ENCODE peak calls at places on chromosomes 4 and X, in four cellular contexts. W is progenitor cell of endocrine pancreas, P is kidney epithelial cell, O is GM10248. L is an unnamed sample.

GRCh38 chr4:26047795-26048194 is 133.8 kb downstream of the SMIM20 start:
- DNase-seq in W (no peak), P (no peak), O (no peak), L (no peak)

GRCh38 chr4:174402470-174403176 is 118.9 kb downstream of the CEP44 start:
- DNase-seq in W (no peak), P (no peak), O (no peak), L (no peak)

GRCh38 chr4:76585897-76586360 is 150.9 kb downstream of the SHROOM3 start:
- DNase-seq in W (peak), P (no peak), O (peak), L (peak)

GRCh38 chr4:26208237-26208985 is 112.4 kb upstream of the RBPJ start:
- DNase-seq in W (no peak), P (no peak), O (no peak), L (no peak)

GRCh38 chr4:114597410-114598115 is 1.0 kb upstream of the UGT8 start:
- DNase-seq in W (no peak), P (no peak), O (no peak), L (no peak)

GRCh38 chr4:113781439-113782040 is 20.0 kb upstream of the CAMK2D start:
- DNase-seq in W (no peak), P (no peak), O (peak), L (no peak)

GRCh38 chrX:22389544-22390243 is 117.0 kb downstream of the CBLL2 start:
- DNase-seq in W (no peak), P (peak), O (no peak), L (no peak)

GRCh38 chr4:70559216-70559830 is 32.7 kb upstream of the AMBN start:
- DNase-seq in W (peak), P (peak), O (peak), L (no peak)

GRCh38 chrX:18898091-18898490 is 85.8 kb downstream of the PHKA2 start:
- DNase-seq in W (no peak), P (no peak), O (no peak), L (no peak)

GRCh38 chrX:41600266-41600665 is 88.5 kb upstream of the GPR34 start:
- DNase-seq in W (no peak), P (peak), O (no peak), L (no peak)

GRCh38 chr4:102299708-102300107 is 45.6 kb downstream of the SLC39A8 start:
- DNase-seq in W (peak), P (peak), O (peak), L (no peak)

GRCh38 chr4:66275381-66276060 is 605.2 kb upstream of the EPHA5 start:
- DNase-seq in W (no peak), P (no peak), O (no peak), L (no peak)

GRCh38 chr4:178148106-178148505 is 705.9 kb upstream of the AGA start:
- DNase-seq in W (no peak), P (no peak), O (no peak), L (no peak)

GRCh38 chr4:165426331-165426730 is 47.5 kb downstream of the CPE start:
- DNase-seq in W (no peak), P (no peak), O (no peak), L (no peak)

GRCh38 chrX:13652256-13653021 is 502 bp upstream of the TCEANC start:
- DNase-seq in W (no peak), P (peak), O (no peak), L (no peak)

GRCh38 chr4:37475776-37476175 is 210.4 kb downstream of the RELL1 start:
- DNase-seq in W (no peak), P (no peak), O (no peak), L (no peak)

GRCh38 chr4:112448211-112448745 is 67.7 kb downstream of the NEUROG2 start:
- DNase-seq in W (no peak), P (no peak), O (no peak), L (no peak)

GRCh38 chr4:113635739-113636437 is 125.7 kb downstream of the CAMK2D start:
- DNase-seq in W (no peak), P (no peak), O (no peak), L (no peak)

GRCh38 chr4:8006471-8006870 is 66.8 kb upstream of the AFAP1 start:
- DNase-seq in W (no peak), P (no peak), O (no peak), L (no peak)

GRCh38 chr4:94472056-94472826 is 20.5 kb downstream of the PDLIM5 start:
- DNase-seq in W (no peak), P (no peak), O (no peak), L (no peak)

GRCh38 chr4:128981377-128981776 is 112.0 kb downstream of the SCLT1 start:
- DNase-seq in W (no peak), P (no peak), O (no peak), L (no peak)

GRCh38 chr4:61408163-61408562 is 208.0 kb downstream of the ADGRL3 start:
- DNase-seq in W (no peak), P (no peak), O (no peak), L (no peak)

GRCh38 chr4:20984011-20984836 is 284.0 kb downstream of the PACRGL start:
- DNase-seq in W (peak), P (no peak), O (no peak), L (peak)

GRCh38 chr4:122798101-122798500 is 28.5 kb upstream of the FGF2 start:
- DNase-seq in W (no peak), P (peak), O (no peak), L (no peak)

GRCh38 chrX:135463937-135464336 is 42.2 kb downstream of the SMIM10L2A start:
- DNase-seq in W (no peak), P (no peak), O (no peak), L (no peak)
- TF ChIP-seq CTCF in W (no peak), P (peak), O (peak), L (no peak)

GRCh38 chr4:75552452-75552851 is 3.4 kb upstream of the ODAPH start:
- DNase-seq in W (no peak), P (no peak), O (no peak), L (no peak)
- TF ChIP-seq CTCF in W (no peak), P (no peak), O (no peak), L (no peak)

DNA sequence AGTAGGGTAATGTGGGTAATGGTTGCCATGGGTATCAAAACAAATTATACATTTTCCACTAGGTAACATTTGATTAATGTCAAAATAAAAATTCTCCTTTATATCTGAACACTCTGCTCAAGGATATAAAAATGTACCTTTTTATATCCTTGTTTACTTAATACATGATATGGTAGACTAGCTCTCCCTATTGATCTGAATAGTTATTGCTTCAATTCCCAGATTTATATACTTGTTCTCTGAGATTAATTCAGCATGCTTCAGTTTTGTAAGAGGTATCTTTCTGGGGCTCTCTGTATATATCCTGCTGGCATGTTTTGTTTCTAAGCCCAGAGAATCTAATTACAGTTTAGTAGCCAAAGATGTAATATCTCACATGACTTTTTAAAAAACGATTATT is 169.7 kb downstream of the NPNT start:
- DNase-seq in W (no peak), P (no peak), O (no peak), L (no peak)
- TF ChIP-seq CTCF in W (no peak), P (no peak), O (no peak), L (no peak)

GRCh38 chrX:48854898-48855297 is 19.5 kb upstream of the PCSK1N start:
- DNase-seq in W (no peak), P (no peak), O (no peak), L (no peak)
- TF ChIP-seq CTCF in W (peak), P (peak), O (no peak), L (no peak)

GRCh38 chrX:129667412-129667811 is 12.7 kb upstream of the APLN start:
- DNase-seq in W (no peak), P (no peak), O (no peak), L (no peak)
- TF ChIP-seq CTCF in W (no peak), P (no peak), O (no peak), L (no peak)

L was measured in mesothelial cell of epicardium.